ENCODE peak calls at places on chromosomes 16 and 17, in five cellular contexts. G, W, E, T and V are unnamed samples.

GRCh38 chr16:8708546-8708945 is 34.1 kb downstream of the ABAT start:
- DNase-seq in E (no peak), G (no peak), T (no peak), W (no peak), V (no peak)

GRCh38 chr17:39400547-39401411 is 647 bp downstream of the FBXL20 start:
- DNase-seq in T (no peak), G (peak; percentile 15), E (no peak), W (no peak), V (peak; percentile 11)

GRCh38 chr17:49898547-49899490 is 51.0 kb upstream of the TAC4 start:
- DNase-seq in E (peak; percentile 68), G (peak; percentile 55), W (peak; percentile 37), T (no peak), V (peak; percentile 42)

GRCh38 chr17:44267818-44268490 is at the start of gene SLC4A1:
- DNase-seq in T (no peak), E (no peak), G (no peak), W (no peak), V (no peak)

GRCh38 chr16:88654363-88655052 is 3.7 kb upstream of the CYBA start:
- DNase-seq in E (no peak), G (no peak), W (no peak), T (no peak), V (no peak)

GRCh38 chr17:27343294-27343693 is 49.4 kb downstream of the WSB1 start:
- DNase-seq in W (no peak), E (no peak), G (no peak), T (no peak), V (no peak)

GRCh38 chr17:66032082-66032712 is 159.7 kb downstream of the CEP112 start:
- DNase-seq in E (no peak), W (no peak), T (no peak), G (no peak), V (no peak)

GRCh38 chr17:57834146-57834741 is 15.6 kb downstream of the MRPS23 start:
- DNase-seq in T (peak; percentile 50), G (peak; percentile 88), E (no peak), W (no peak), V (no peak)

GRCh38 chr16:70563571-70563970 is 40.0 kb downstream of the SF3B3 start:
- DNase-seq in W (no peak), G (no peak), T (no peak), E (no peak), V (no peak)

GRCh38 chr16:50802000-50802399 is 60.1 kb downstream of the CYLD start:
- DNase-seq in T (peak; percentile 21), G (peak; percentile 51), W (no peak), E (no peak), V (peak; percentile 55)

GRCh38 chr17:6343191-6343590 is 91.7 kb downstream of the AIPL1 start:
- DNase-seq in W (no peak), G (no peak), T (no peak), E (no peak), V (no peak)

GRCh38 chr17:4560837-4561241 is 462 bp upstream of the GGT6 start:
- DNase-seq in G (no peak), W (no peak), E (no peak), T (no peak), V (peak; percentile 36)

GRCh38 chr16:50263940-50264929 is 2.1 kb upstream of the ADCY7 start:
- DNase-seq in G (peak; percentile 54), W (no peak), T (no peak), E (peak; percentile 48), V (no peak)